ENCODE peak calls at places on chromosome 17, in five cellular contexts. One of them, this sample, is unnamed.

GRCh38 chr17:32265192-32265895 is at the start of gene RHBDL3:
- DNase-seq in vagina: no peak
- DNase-seq in cardiac muscle cell: peak
- DNase-seq in CD8-positive, alpha-beta T cell: no peak
- DNase-seq in A549: no peak
- DNase-seq in this sample: no peak

GRCh38 chr17:26782153-26782552 is 511.8 kb upstream of the WSB1 start:
- DNase-seq in vagina: no peak
- DNase-seq in cardiac muscle cell: no peak
- DNase-seq in CD8-positive, alpha-beta T cell: no peak
- DNase-seq in A549: no peak
- DNase-seq in this sample: no peak

GRCh38 chr17:59769891-59770290 is 62.4 kb downstream of the VMP1 start:
- DNase-seq in vagina: no peak
- DNase-seq in cardiac muscle cell: no peak
- DNase-seq in CD8-positive, alpha-beta T cell: no peak
- DNase-seq in A549: no peak
- DNase-seq in this sample: no peak

GRCh38 chr17:1490643-1491405 is 1.7 kb downstream of the MYO1C start:
- DNase-seq in vagina: no peak
- DNase-seq in cardiac muscle cell: peak
- DNase-seq in CD8-positive, alpha-beta T cell: no peak
- DNase-seq in A549: peak
- DNase-seq in this sample: peak

GRCh38 chr17:57879437-57880085 is 29.7 kb upstream of the MRPS23 start:
- DNase-seq in vagina: no peak
- DNase-seq in cardiac muscle cell: no peak
- DNase-seq in CD8-positive, alpha-beta T cell: no peak
- DNase-seq in A549: peak
- DNase-seq in this sample: peak

GRCh38 chr17:61355475-61355874 is 44.2 kb upstream of the TBX2 start:
- DNase-seq in vagina: no peak
- DNase-seq in cardiac muscle cell: no peak
- DNase-seq in CD8-positive, alpha-beta T cell: no peak
- DNase-seq in A549: no peak
- DNase-seq in this sample: no peak

GRCh38 chr17:27944546-27945332 is 51.6 kb upstream of the LYRM9 start:
- DNase-seq in vagina: no peak
- DNase-seq in cardiac muscle cell: no peak
- DNase-seq in CD8-positive, alpha-beta T cell: no peak
- DNase-seq in A549: no peak
- DNase-seq in this sample: no peak

GRCh38 chr17:62592305-62593099 is 35.0 kb upstream of the MRC2 start:
- DNase-seq in vagina: no peak
- DNase-seq in cardiac muscle cell: no peak
- DNase-seq in CD8-positive, alpha-beta T cell: no peak
- DNase-seq in A549: peak
- DNase-seq in this sample: no peak

GRCh38 chr17:19000531-19001011 is 4.0 kb downstream of the FAM83G start:
- DNase-seq in vagina: no peak
- DNase-seq in cardiac muscle cell: no peak
- DNase-seq in CD8-positive, alpha-beta T cell: no peak
- DNase-seq in A549: peak
- DNase-seq in this sample: no peak

GRCh38 chr17:17114592-17115225 is 72.5 kb downstream of the MPRIP start:
- DNase-seq in vagina: no peak
- DNase-seq in cardiac muscle cell: no peak
- DNase-seq in CD8-positive, alpha-beta T cell: no peak
- DNase-seq in A549: no peak
- DNase-seq in this sample: peak

GRCh38 chr17:57366177-57366557 is 109.8 kb downstream of the MSI2 start:
- DNase-seq in vagina: no peak
- DNase-seq in cardiac muscle cell: no peak
- DNase-seq in CD8-positive, alpha-beta T cell: no peak
- DNase-seq in A549: no peak
- DNase-seq in this sample: no peak

DNA sequence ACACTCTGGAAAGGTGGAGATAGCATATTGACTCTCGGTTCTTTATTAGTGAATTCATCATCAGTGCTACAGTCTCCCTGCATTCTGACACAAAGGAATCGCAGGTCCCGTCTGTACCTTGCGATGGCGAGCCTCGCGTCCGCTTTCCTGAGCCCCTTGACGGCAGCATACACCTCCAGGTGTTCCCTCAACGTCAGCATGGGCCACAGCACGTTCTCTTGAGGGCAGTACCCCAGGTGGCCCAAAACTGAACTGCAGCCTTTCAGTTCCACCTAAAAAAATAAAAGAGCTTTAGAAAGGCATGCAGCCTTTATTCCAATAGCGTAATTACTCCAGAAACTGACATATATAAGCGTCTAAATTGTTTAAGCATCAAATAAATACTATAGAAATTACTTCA is 24.2 kb upstream of the ABCA9 start:
- DNase-seq in vagina: no peak
- DNase-seq in cardiac muscle cell: peak
- DNase-seq in CD8-positive, alpha-beta T cell: no peak
- DNase-seq in A549: peak
- DNase-seq in this sample: peak
- TF ChIP-seq CTCF in vagina: no peak
- TF ChIP-seq CTCF in cardiac muscle cell: peak
- TF ChIP-seq CTCF in CD8-positive, alpha-beta T cell: peak
- TF ChIP-seq CTCF in A549: no peak
- TF ChIP-seq CTCF in this sample: peak

DNA sequence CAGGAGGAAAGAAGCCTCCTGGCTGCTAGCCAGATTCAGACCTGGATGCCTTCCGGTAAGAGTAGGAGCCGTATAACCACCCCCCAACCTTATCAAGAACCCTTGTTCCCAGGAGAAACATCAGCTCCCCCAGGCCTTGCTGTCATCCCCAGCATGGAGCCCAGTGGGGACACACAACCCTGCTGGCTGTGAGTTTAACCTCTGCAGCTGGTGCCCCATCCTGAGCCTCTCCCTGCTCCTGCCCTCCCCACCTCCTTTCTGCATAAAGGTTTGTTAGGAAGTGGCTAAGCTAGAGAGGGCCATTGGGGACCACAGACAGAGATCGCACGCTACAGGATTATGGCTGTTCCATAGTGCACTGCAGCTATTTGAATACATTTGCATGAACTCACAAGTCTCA is 55.5 kb upstream of the RPL38 start:
- DNase-seq in vagina: peak
- DNase-seq in cardiac muscle cell: no peak
- DNase-seq in CD8-positive, alpha-beta T cell: no peak
- DNase-seq in A549: no peak
- DNase-seq in this sample: no peak
- TF ChIP-seq CTCF in vagina: no peak
- TF ChIP-seq CTCF in cardiac muscle cell: no peak
- TF ChIP-seq CTCF in CD8-positive, alpha-beta T cell: no peak
- TF ChIP-seq CTCF in A549: no peak
- TF ChIP-seq CTCF in this sample: no peak

GRCh38 chr17:76248013-76248782 is 7.9 kb upstream of the RNF157 start:
- DNase-seq in vagina: no peak
- DNase-seq in cardiac muscle cell: no peak
- DNase-seq in CD8-positive, alpha-beta T cell: no peak
- DNase-seq in A549: no peak
- DNase-seq in this sample: no peak
- TF ChIP-seq CTCF in vagina: no peak
- TF ChIP-seq CTCF in cardiac muscle cell: peak
- TF ChIP-seq CTCF in CD8-positive, alpha-beta T cell: no peak
- TF ChIP-seq CTCF in A549: peak
- TF ChIP-seq CTCF in this sample: no peak

GRCh38 chr17:68302066-68302564 is 10.8 kb downstream of the ARSG start:
- DNase-seq in vagina: no peak
- DNase-seq in cardiac muscle cell: no peak
- DNase-seq in CD8-positive, alpha-beta T cell: no peak
- DNase-seq in A549: no peak
- DNase-seq in this sample: peak

GRCh38 chr17:68302666-68303065 is 11.4 kb downstream of the ARSG start:
- DNase-seq in vagina: no peak
- DNase-seq in cardiac muscle cell: no peak
- DNase-seq in CD8-positive, alpha-beta T cell: no peak
- DNase-seq in A549: no peak
- DNase-seq in this sample: no peak

GRCh38 chr17:68298601-68299000 is 7.3 kb downstream of the ARSG start:
- DNase-seq in vagina: no peak
- DNase-seq in cardiac muscle cell: no peak
- DNase-seq in CD8-positive, alpha-beta T cell: no peak
- DNase-seq in A549: no peak
- DNase-seq in this sample: no peak

GRCh38 chr17:68299817-68300216 is 8.5 kb downstream of the ARSG start:
- DNase-seq in vagina: no peak
- DNase-seq in cardiac muscle cell: no peak
- DNase-seq in CD8-positive, alpha-beta T cell: no peak
- DNase-seq in A549: no peak
- DNase-seq in this sample: no peak

GRCh38 chr17:68301438-68301959 is 10.2 kb downstream of the ARSG start:
- DNase-seq in vagina: no peak
- DNase-seq in cardiac muscle cell: no peak
- DNase-seq in CD8-positive, alpha-beta T cell: no peak
- DNase-seq in A549: no peak
- DNase-seq in this sample: no peak
- TF ChIP-seq CTCF in vagina: no peak
- TF ChIP-seq CTCF in cardiac muscle cell: no peak
- TF ChIP-seq CTCF in CD8-positive, alpha-beta T cell: no peak
- TF ChIP-seq CTCF in A549: no peak
- TF ChIP-seq CTCF in this sample: no peak

GRCh38 chr17:69236464-69236863 is 7.8 kb upstream of the ABCA10 start:
- DNase-seq in vagina: no peak
- DNase-seq in cardiac muscle cell: no peak
- DNase-seq in CD8-positive, alpha-beta T cell: no peak
- DNase-seq in A549: no peak
- DNase-seq in this sample: no peak
- TF ChIP-seq CTCF in vagina: no peak
- TF ChIP-seq CTCF in cardiac muscle cell: no peak
- TF ChIP-seq CTCF in CD8-positive, alpha-beta T cell: no peak
- TF ChIP-seq CTCF in A549: no peak
- TF ChIP-seq CTCF in this sample: no peak